ENCODE peak calls at places on chromosomes 2 and 18, in five cellular contexts. K, O, F, W and B are unnamed samples.

GRCh38 chr18:10750386-10751035 is 224.7 kb downstream of the NAPG start:
- DNase-seq in K (no peak), O (no peak), F (peak; percentile 69), W (no peak), B (no peak)

GRCh38 chr2:236972491-236973379 is 113.0 kb upstream of the COPS8 start:
- DNase-seq in K (peak; percentile 45), O (no peak), F (peak; percentile 31), W (peak; percentile 54), B (no peak)

GRCh38 chr2:162090109-162090508 is 16.1 kb upstream of the DPP4 start:
- DNase-seq in K (no peak), O (no peak), F (peak; percentile 49), W (no peak), B (no peak)

GRCh38 chr2:46555011-46555410 is 75.6 kb downstream of the TMEM247 start:
- DNase-seq in K (no peak), O (no peak), F (no peak), W (no peak), B (no peak)

GRCh38 chr2:9377461-9378097 is 45.7 kb downstream of the ITGB1BP1 start:
- DNase-seq in K (no peak), O (no peak), F (no peak), W (no peak), B (no peak)

GRCh38 chr2:204913854-204914464 is 368.7 kb downstream of the PARD3B start:
- DNase-seq in K (no peak), O (no peak), F (no peak), W (no peak), B (no peak)

GRCh38 chr18:76932026-76932819 is 109.9 kb downstream of the ZNF236 start:
- DNase-seq in K (peak; percentile 49), O (no peak), F (peak; percentile 88), W (peak; percentile 34), B (no peak)

GRCh38 chr18:46332956-46333355 is 228.8 kb downstream of the HAUS1 start:
- DNase-seq in K (no peak), O (no peak), F (no peak), W (peak; percentile 72), B (no peak)

GRCh38 chr2:65514555-65515195 is 82.3 kb upstream of the SPRED2 start:
- DNase-seq in K (no peak), O (no peak), F (no peak), W (no peak), B (no peak)

GRCh38 chr18:79915161-79916127 is 36.0 kb downstream of the SLC66A2 start:
- DNase-seq in K (no peak), O (no peak), F (no peak), W (no peak), B (no peak)

GRCh38 chr2:26770986-26771586 is 7.0 kb downstream of the SLC35F6 start:
- DNase-seq in K (peak; percentile 82), O (peak; percentile 35), F (peak; percentile 90), W (peak; percentile 90), B (no peak)

GRCh38 chr18:57744211-57744694 is 58.9 kb downstream of the ATP8B1 start:
- DNase-seq in K (no peak), O (no peak), F (peak; percentile 52), W (no peak), B (no peak)

GRCh38 chr2:201467666-201468065 is 16.1 kb downstream of the STRADB start:
- DNase-seq in K (no peak), O (no peak), F (no peak), W (no peak), B (no peak)

GRCh38 chr2:209473930-209474419 is 50.1 kb downstream of the MAP2 start:
- DNase-seq in K (no peak), O (peak; percentile 99), F (peak; percentile 97), W (no peak), B (no peak)

GRCh38 chr2:10097352-10098148 is 17.3 kb upstream of the CYS1 start:
- DNase-seq in K (peak; percentile 68), O (no peak), F (peak; percentile 57), W (peak; percentile 74), B (no peak)

GRCh38 chr18:31512203-31512764 is 14.3 kb downstream of the DSG2 start:
- DNase-seq in K (no peak), O (no peak), F (peak; percentile 83), W (peak; percentile 20), B (no peak)

GRCh38 chr2:214587442-214587841 is 176.6 kb downstream of the VWC2L start:
- DNase-seq in K (no peak), O (no peak), F (no peak), W (no peak), B (no peak)

GRCh38 chr2:130341562-130342019 is 1.1 kb upstream of the IMP4 start:
- DNase-seq in K (no peak), O (no peak), F (no peak), W (no peak), B (no peak)

GRCh38 chr2:210188190-210188589 is 17.0 kb upstream of the KANSL1L start:
- DNase-seq in K (no peak), O (no peak), F (no peak), W (no peak), B (no peak)

GRCh38 chr2:150327546-150328495 is 159.6 kb downstream of the RND3 start:
- DNase-seq in K (no peak), O (no peak), F (no peak), W (no peak), B (no peak)

GRCh38 chr18:50508228-50508627 is 51.7 kb upstream of the MAPK4 start:
- DNase-seq in K (no peak), O (no peak), F (no peak), W (no peak), B (no peak)

GRCh38 chr2:134178109-134178877 is 75.6 kb upstream of the MGAT5 start:
- DNase-seq in K (no peak), O (no peak), F (peak; percentile 6), W (no peak), B (no peak)

GRCh38 chr2:11708106-11708505 is 38.1 kb upstream of the NTSR2 start:
- DNase-seq in K (no peak), O (no peak), F (no peak), W (no peak), B (no peak)

GRCh38 chr2:235575904-235576303 is 82.1 kb downstream of the AGAP1 start:
- DNase-seq in K (no peak), O (no peak), F (no peak), W (no peak), B (no peak)

GRCh38 chr2:14944562-14945346 is 312.2 kb downstream of the LRATD1 start:
- DNase-seq in K (no peak), O (peak; percentile 12), F (peak; percentile 1), W (peak; percentile 34), B (no peak)

GRCh38 chr2:156982615-156983014 is 274.9 kb upstream of the GALNT5 start:
- DNase-seq in K (no peak), O (no peak), F (no peak), W (no peak), B (no peak)

GRCh38 chr2:203396667-203397066 is 68.5 kb downstream of the ABI2 start:
- DNase-seq in K (no peak), O (no peak), F (no peak), W (no peak), B (no peak)

GRCh38 chr18:38575648-38576047 is 1010.0 kb upstream of the CELF4 start:
- DNase-seq in K (no peak), O (no peak), F (no peak), W (no peak), B (no peak)

GRCh38 chr2:1431886-1432400 is 18.7 kb downstream of the TPO start:
- DNase-seq in K (no peak), O (no peak), F (no peak), W (no peak), B (no peak)

GRCh38 chr18:74631242-74632087 is 33.8 kb downstream of the ZNF407 start:
- DNase-seq in K (no peak), O (peak; percentile 52), F (peak; percentile 84), W (no peak), B (no peak)

GRCh38 chr2:104538082-104538481 is 315.8 kb upstream of the POU3F3 start:
- DNase-seq in K (no peak), O (no peak), F (no peak), W (peak; percentile 20), B (no peak)

GRCh38 chr2:124975658-124976057 is 950.6 kb downstream of the CNTNAP5 start:
- DNase-seq in K (no peak), O (no peak), F (no peak), W (no peak), B (no peak)
- TF ChIP-seq CTCF in K (no peak), O (no peak), F (no peak), W (no peak), B (no peak)

GRCh38 chr2:3168230-3168891 is 209.3 kb downstream of the EIPR1 start:
- DNase-seq in K (no peak), O (no peak), F (peak; percentile 21), W (no peak), B (no peak)
- H3K4me3 ChIP-seq in K (no peak overlapping the region), O (no peak overlapping the region), F (no peak overlapping the region), W (no peak overlapping the region), B (no peak overlapping the region)

GRCh38 chr2:68722712-68723111 is 11.9 kb upstream of the ARHGAP25 start:
- DNase-seq in K (no peak), O (no peak), F (peak; percentile 8), W (no peak), B (no peak)
- TF ChIP-seq CTCF in K (no peak), O (no peak), F (peak; percentile 5), W (no peak), B (peak; percentile 51)

GRCh38 chr2:219058541-219059374 is 2.0 kb downstream of the IHH start:
- DNase-seq in K (peak; percentile 50), O (no peak), F (no peak), W (peak; percentile 86), B (no peak)
- H3K4me3 ChIP-seq in K (peak overlapping the region; percentile 55), O (no peak overlapping the region), F (no peak overlapping the region), W (no peak overlapping the region), B (no peak overlapping the region)